ENCODE peak calls at places on chromosomes 4 and X, in seven cellular contexts. Q is tibial nerve, V is SK-N-SH, M is GM23338, D is IMR-90, X is lung, S is hepatocyte. R is an unnamed sample. For H3K4me1, the result is how much of the 10 kb centered on the place peaks cover.

GRCh38 chrX:46381630-46382029 is 163.6 kb downstream of the ZNF674 start:
- DNase-seq in S (peak), M (peak), X (no peak), D (peak), V (no peak), Q (no peak), R (no peak)

GRCh38 chrX:45758319-45758718 is 557.6 kb upstream of the DIPK2B start:
- DNase-seq in M (no peak), S (no peak), D (peak), X (no peak), Q (no peak), V (no peak), R (no peak)

GRCh38 chr4:4284827-4285618 is 4.9 kb downstream of the LYAR start:
- DNase-seq in Q (no peak), M (no peak), D (no peak), X (no peak), S (peak), V (no peak), R (no peak)

GRCh38 chr4:25843340-25844097 is 19.3 kb downstream of the SEL1L3 start:
- DNase-seq in X (peak), S (no peak), V (no peak), Q (no peak), D (no peak), M (no peak), R (no peak)

GRCh38 chrX:110941906-110942305 is 146.3 kb upstream of the CHRDL1 start:
- DNase-seq in M (no peak), V (no peak), S (no peak), Q (no peak), X (no peak), D (no peak), R (peak)

GRCh38 chr4:158410272-158410671 is 111.4 kb upstream of the RXFP1 start:
- DNase-seq in Q (no peak), S (no peak), M (peak), X (no peak), D (peak), V (no peak), R (peak)

GRCh38 chr4:130336585-130337217 is 1240.7 kb downstream of the C4orf33 start:
- DNase-seq in S (peak), D (peak), V (peak), Q (no peak), X (no peak), M (peak), R (no peak)

GRCh38 chrX:14673764-14674163 is 144.4 kb downstream of the GLRA2 start:
- DNase-seq in X (no peak), S (peak), D (peak), M (no peak), V (no peak), Q (no peak), R (peak)

GRCh38 chrX:54066841-54067240 is 22.6 kb upstream of the PHF8 start:
- DNase-seq in S (no peak), V (no peak), M (no peak), D (peak), Q (no peak), X (no peak), R (peak)

GRCh38 chr4:125572601-125573000 is 257.8 kb downstream of the FAT4 start:
- DNase-seq in D (no peak), S (no peak), M (no peak), V (no peak), Q (no peak), X (no peak), R (no peak)

GRCh38 chr4:119204898-119205297 is 7.6 kb upstream of the USP53 start:
- DNase-seq in D (no peak), Q (no peak), S (no peak), M (no peak), V (no peak), X (no peak), R (no peak)

GRCh38 chrX:143500751-143501150 is 16.5 kb downstream of the SPANXN3 start:
- DNase-seq in S (no peak), D (no peak), Q (no peak), M (no peak), X (no peak), V (no peak), R (no peak)

GRCh38 chr4:63841266-63841665 is 568.0 kb downstream of the TECRL start:
- DNase-seq in X (no peak), M (no peak), S (no peak), Q (no peak), V (no peak), D (no peak), R (peak)

GRCh38 chr4:8383016-8383415 is 57.5 kb downstream of the ACOX3 start:
- DNase-seq in X (no peak), M (no peak), Q (no peak), V (no peak), D (no peak), S (no peak), R (no peak)

GRCh38 chrX:9019151-9019550 is 14.8 kb downstream of the FAM9B start:
- DNase-seq in Q (no peak), D (peak), M (no peak), S (no peak), X (no peak), V (no peak), R (no peak)

GRCh38 chrX:146921204-146921603 is 106.7 kb upstream of the CXorf51A start:
- DNase-seq in S (no peak), D (no peak), M (no peak), Q (no peak), V (no peak), X (no peak), R (no peak)

GRCh38 chrX:96682516-96682915 is 2.1 kb upstream of the DIAPH2 start:
- DNase-seq in X (no peak), V (no peak), S (no peak), Q (no peak), D (no peak), M (no peak), R (no peak)

GRCh38 chr4:80926446-80926845 is 104.1 kb upstream of the BMP3 start:
- DNase-seq in V (no peak), Q (no peak), S (no peak), X (no peak), D (peak), M (no peak), R (peak)

GRCh38 chrX:131763674-131764073 is 219.8 kb downstream of the OR13H1 start:
- DNase-seq in D (peak), Q (no peak), X (peak), M (no peak), V (peak), S (no peak), R (no peak)

GRCh38 chrX:43176686-43177085 is 398.7 kb upstream of the PPP1R2C start:
- DNase-seq in X (no peak), V (no peak), D (no peak), Q (no peak), S (no peak), M (no peak), R (peak)

GRCh38 chrX:1899841-1900240 is 285.0 kb downstream of the ASMT start:
- DNase-seq in X (no peak), M (no peak), D (no peak), V (no peak), Q (no peak), S (peak), R (no peak)

GRCh38 chr4:74320559-74321118 is 12.4 kb downstream of the EPGN start:
- DNase-seq in V (peak), D (peak), Q (no peak), X (peak), M (peak), S (peak), R (peak)

GRCh38 chr4:147163311-147163710 is 217.6 kb upstream of the TTC29 start:
- DNase-seq in V (no peak), S (no peak), Q (no peak), M (no peak), D (no peak), X (no peak), R (no peak)

GRCh38 chr4:84967292-84967651 is 782 bp upstream of the WDFY3 start:
- DNase-seq in S (no peak), X (no peak), D (peak), V (no peak), Q (no peak), M (no peak), R (no peak)

GRCh38 chr4:188869581-188869980 is 730.3 kb downstream of the TRIML1 start:
- DNase-seq in Q (no peak), D (peak), M (no peak), V (no peak), S (no peak), X (no peak), R (no peak)

GRCh38 chrX:100615015-100615414 is 21.6 kb downstream of the TSPAN6 start:
- DNase-seq in Q (no peak), V (peak), X (no peak), S (peak), D (peak), M (peak), R (peak)

GRCh38 chrX:65668362-65669310 is 1.2 kb downstream of the MSN start:
- DNase-seq in M (peak), X (peak), S (peak), V (peak), Q (peak), D (peak), R (peak)

GRCh38 chr4:36053931-36054330 is 190.4 kb downstream of the ARAP2 start:
- DNase-seq in M (no peak), Q (no peak), X (no peak), S (no peak), V (no peak), D (no peak), R (peak)

GRCh38 chrX:19195243-19195610 is 73.0 kb upstream of the ADGRG2 start:
- DNase-seq in S (peak), X (no peak), M (no peak), D (no peak), Q (no peak), V (no peak), R (no peak)

GRCh38 chr4:140084426-140084825 is 69.6 kb downstream of the MAML3 start:
- DNase-seq in D (no peak), X (no peak), Q (no peak), V (no peak), S (no peak), M (no peak), R (no peak)

GRCh38 chr4:184782731-184783472 is 42.9 kb downstream of the ACSL1 start:
- DNase-seq in Q (no peak), D (no peak), X (no peak), M (peak), V (no peak), S (no peak), R (no peak)

GRCh38 chr4:19748470-19748869 is 503.2 kb upstream of the SLIT2 start:
- DNase-seq in X (peak), Q (peak), D (peak), M (no peak), S (no peak), V (no peak), R (no peak)

GRCh38 chrX:48897157-48897620 is 379 bp downstream of the TIMM17B start:
- DNase-seq in M (peak), Q (peak), D (peak), V (peak), S (peak), X (peak), R (peak)

DNA sequence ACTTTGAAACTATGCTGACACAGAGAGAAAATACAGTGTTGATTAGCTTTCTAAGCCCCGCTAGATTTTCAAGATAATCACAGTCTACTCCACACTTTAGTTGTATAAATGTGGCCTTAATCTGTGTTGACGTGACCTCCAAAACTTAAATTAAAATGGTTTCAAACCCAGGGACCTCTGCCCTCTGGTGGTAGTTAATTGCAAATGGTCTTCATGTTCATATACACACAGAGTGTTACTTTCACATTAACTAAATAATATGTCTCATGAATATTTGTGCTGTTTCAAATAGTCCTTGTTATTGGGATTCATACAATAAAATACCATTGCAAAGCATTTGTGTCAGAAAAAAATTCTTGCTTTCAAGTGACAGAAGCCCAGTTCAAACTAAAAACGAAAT is 64.3 kb downstream of the TASL start:
- DNase-seq in Q (no peak), S (no peak), X (no peak), M (peak), V (peak), D (no peak), R (no peak)
- TF ChIP-seq CTCF in Q (peak), S (peak), X (no peak), M (peak), V (peak), D (peak), R (peak)

GRCh38 chr4:143400082-143400481 is 63.4 kb downstream of the GAB1 start:
- DNase-seq in Q (no peak), X (no peak), D (no peak), S (no peak), M (no peak), V (no peak), R (no peak)
- H3K27ac ChIP-seq in Q (peak), X (no peak), D (no peak), S (no peak), M (no peak), V (no peak), R (no peak)

GRCh38 chrX:79477691-79478090 is 110.6 kb upstream of the ITM2A start:
- DNase-seq in M (no peak), Q (no peak), D (no peak), X (no peak), S (no peak), V (no peak), R (peak)
- H3K4me1 ChIP-seq in M (under half), Q (under half), D (under half), X (under half), S (under half), V (under half), R (under half)

DNA sequence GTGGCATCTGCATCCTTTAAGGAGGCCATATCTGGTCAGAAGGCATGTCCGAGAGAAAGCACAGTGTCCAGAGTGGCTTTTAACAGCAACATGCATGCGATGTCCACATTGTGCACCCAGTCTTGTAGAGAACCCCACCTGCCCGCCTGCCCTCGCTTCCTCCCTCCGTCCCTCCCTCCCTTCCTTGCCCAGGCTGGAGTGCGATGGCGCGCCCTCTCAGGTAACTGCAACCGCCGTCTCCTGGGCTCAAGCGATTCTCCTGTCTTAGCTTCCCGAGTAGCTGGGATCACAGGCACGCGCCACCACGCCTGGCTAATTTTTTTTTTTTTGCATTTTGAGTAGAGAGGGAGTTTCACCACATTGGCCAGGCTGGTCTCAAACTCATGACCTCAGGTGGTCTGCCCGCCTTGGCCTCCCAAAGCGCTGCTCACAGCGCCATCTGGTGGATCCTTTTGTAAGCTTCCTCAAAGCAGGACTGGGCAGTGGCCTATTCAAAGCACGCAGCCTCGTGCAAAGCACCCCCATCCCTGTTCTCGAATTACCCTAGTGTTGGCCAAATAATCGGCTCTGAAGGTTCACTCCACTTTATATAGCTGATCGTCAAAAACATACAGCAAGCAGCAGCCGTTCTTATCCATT is 15.0 kb downstream of the BRCC3 start:
- DNase-seq in X (no peak), M (peak), D (peak), V (peak), S (peak), Q (no peak), R (no peak)
- TF ChIP-seq CTCF in X (no peak), M (peak), D (peak), V (peak), S (no peak), Q (peak), R (peak)

DNA sequence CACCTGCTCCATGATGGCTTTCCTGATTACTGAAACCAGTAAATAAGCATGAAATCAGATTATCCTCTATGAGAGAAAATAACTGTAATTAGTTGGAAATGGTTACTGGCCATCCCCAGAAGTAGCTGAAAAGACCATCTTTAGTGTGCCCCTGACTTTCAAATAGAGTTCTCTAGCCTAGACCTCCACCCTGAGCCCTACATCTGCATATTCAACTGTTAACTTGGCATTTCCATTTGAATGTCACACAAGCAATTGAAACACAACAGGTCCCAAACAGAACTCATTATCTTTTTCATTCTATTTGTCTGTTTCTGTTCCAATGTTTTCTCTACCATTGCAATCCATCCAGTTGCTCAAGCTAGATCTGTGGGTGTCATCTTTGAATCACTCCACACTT is 952.3 kb downstream of the RPA4 start:
- DNase-seq in Q (no peak), X (no peak), M (peak), D (no peak), V (no peak), S (no peak), R (no peak)
- H3K27ac ChIP-seq in Q (no peak), X (no peak), M (no peak), D (no peak), V (no peak), S (no peak), R (no peak)